ENCODE peak calls at places on chromosome 14, in five cellular contexts. M is WERI-Rb-1, F is aorta, S is SK-N-SH, D is astrocyte of the cerebellum. L is an unnamed sample.

GRCh38 chr14:26255213-26255612 is 342.6 kb downstream of the NOVA1 start:
- DNase-seq in D (no peak), S (no peak), F (no peak), M (no peak), L (peak; percentile 34)

GRCh38 chr14:58966991-58967390 is 221.5 kb upstream of the DAAM1 start:
- DNase-seq in S (no peak), F (no peak), M (no peak), D (no peak), L (no peak)

GRCh38 chr14:52902971-52903385 is 47.9 kb downstream of the FERMT2 start:
- DNase-seq in D (no peak), M (no peak), F (no peak), S (no peak), L (peak; percentile 61)

GRCh38 chr14:72416892-72417291 is 477.0 kb downstream of the DPF3 start:
- DNase-seq in M (peak; percentile 39), D (no peak), F (no peak), S (peak; percentile 30), L (no peak)

GRCh38 chr14:99996951-99997571 is 68.2 kb upstream of the EVL start:
- DNase-seq in F (no peak), M (no peak), D (no peak), S (no peak), L (no peak)

GRCh38 chr14:61555056-61555838 is 140.1 kb upstream of the HIF1A start:
- DNase-seq in S (no peak), D (no peak), M (no peak), F (no peak), L (peak; percentile 62)

GRCh38 chr14:96263347-96264199 is 7.6 kb downstream of the BDKRB1 start:
- DNase-seq in F (no peak), S (no peak), D (no peak), M (peak; percentile 25), L (no peak)

GRCh38 chr14:20494935-20495766 is 10.2 kb upstream of the RNASE10 start:
- DNase-seq in S (no peak), M (no peak), D (no peak), F (no peak), L (no peak)

GRCh38 chr14:98878278-98878677 is 393.7 kb downstream of the BCL11B start:
- DNase-seq in D (no peak), S (no peak), F (no peak), M (no peak), L (no peak)

GRCh38 chr14:42421377-42422078 is 814.9 kb downstream of the LRFN5 start:
- DNase-seq in D (no peak), S (no peak), F (no peak), M (no peak), L (no peak)

GRCh38 chr14:64708148-64709004 is 4.2 kb downstream of the PLEKHG3 start:
- DNase-seq in F (peak; percentile 80), M (no peak), S (no peak), D (no peak), L (peak; percentile 29)

GRCh38 chr14:91149462-91149861 is 35.6 kb downstream of the DGLUCY start:
- DNase-seq in M (no peak), F (peak; percentile 52), D (peak; percentile 100), S (no peak), L (no peak)

GRCh38 chr14:32203928-32204357 is 874 bp upstream of the RNU6-8 start:
- DNase-seq in S (peak; percentile 30), F (no peak), M (no peak), D (no peak), L (no peak)

GRCh38 chr14:96413526-96413925 is 21.6 kb downstream of the AK7 start:
- DNase-seq in D (no peak), F (no peak), M (no peak), S (no peak), L (no peak)

GRCh38 chr14:95463173-95463901 is 53.1 kb downstream of the SYNE3 start:
- DNase-seq in M (no peak), F (no peak), S (no peak), D (no peak), L (no peak)

GRCh38 chr14:71138236-71139057 is 231.2 kb downstream of the PCNX1 start:
- DNase-seq in F (no peak), S (no peak), M (no peak), D (no peak), L (no peak)

GRCh38 chr14:77790566-77791224 is 9.2 kb upstream of the ADCK1 start:
- DNase-seq in D (no peak), S (no peak), M (peak; percentile 23), F (no peak), L (no peak)

GRCh38 chr14:65296876-65297275 is 115.7 kb upstream of the FUT8 start:
- DNase-seq in F (no peak), M (no peak), D (no peak), S (no peak), L (no peak)

GRCh38 chr14:64696355-64696844 is 7.8 kb upstream of the PLEKHG3 start:
- DNase-seq in M (no peak), F (no peak), D (no peak), S (no peak), L (no peak)

GRCh38 chr14:89430271-89430620 is 13.2 kb upstream of the FOXN3 start:
- DNase-seq in M (no peak), D (no peak), F (no peak), S (no peak), L (no peak)

GRCh38 chr14:34461334-34462131 is 507 bp downstream of the SPTSSA start:
- DNase-seq in S (no peak), M (peak; percentile 53), F (peak; percentile 66), D (no peak), L (peak; percentile 60)

GRCh38 chr14:55746533-55746932 is 166.5 kb downstream of the KTN1 start:
- DNase-seq in D (no peak), M (no peak), F (no peak), S (no peak), L (peak; percentile 37)

GRCh38 chr14:54981698-54982097 is 45.2 kb downstream of the WDHD1 start:
- DNase-seq in S (peak; percentile 9), M (no peak), F (no peak), D (peak; percentile 3), L (no peak)

GRCh38 chr14:66381765-66382164 is 104.4 kb upstream of the CCDC196 start:
- DNase-seq in M (no peak), F (no peak), D (no peak), S (no peak), L (no peak)

GRCh38 chr14:28161040-28161439 is 605.5 kb upstream of the FOXG1 start:
- DNase-seq in F (no peak), D (no peak), M (no peak), S (no peak), L (no peak)

GRCh38 chr14:74380172-74380571 is 31.9 kb downstream of the VRTN start:
- DNase-seq in D (no peak), S (no peak), F (no peak), M (no peak), L (no peak)

GRCh38 chr14:66624319-66624937 is 116.5 kb downstream of the GPHN start:
- DNase-seq in D (peak; percentile 36), M (peak; percentile 72), S (peak; percentile 60), F (peak; percentile 55), L (peak; percentile 59)

GRCh38 chr14:30214456-30215090 is 286.9 kb upstream of the PRKD1 start:
- DNase-seq in D (peak; percentile 76), F (no peak), S (peak; percentile 3), M (no peak), L (peak; percentile 89)

GRCh38 chr14:94295360-94296180 is 2.5 kb upstream of the SERPINA10 start:
- DNase-seq in M (no peak), S (no peak), D (no peak), F (no peak), L (no peak)

GRCh38 chr14:24312736-24313507 is 1.6 kb downstream of the LTB4R start:
- DNase-seq in D (no peak), S (no peak), M (no peak), F (peak; percentile 79), L (no peak)

GRCh38 chr14:32472512-32473472 is 143.7 kb downstream of the AKAP6 start:
- DNase-seq in D (peak; percentile 47), M (no peak), S (no peak), F (no peak), L (peak; percentile 77)

GRCh38 chr14:23468704-23469126 is 788 bp upstream of the NGDN start:
- DNase-seq in F (no peak), D (no peak), S (no peak), M (no peak), L (no peak)

GRCh38 chr14:88553886-88554457 is 835 bp downstream of the PTPN21 start:
- DNase-seq in F (no peak), D (no peak), S (no peak), M (no peak), L (peak; percentile 32)

GRCh38 chr14:68788275-68789001 is 4.4 kb downstream of the ZFP36L1 start:
- DNase-seq in S (no peak), D (no peak), F (no peak), M (no peak), L (no peak)
- H3K4me3 ChIP-seq in S (peak overlapping the region; percentile 52), D (peak overlapping the region; percentile 99), F (no peak overlapping the region), M (no peak overlapping the region), L (peak overlapping the region; percentile 77)

DNA sequence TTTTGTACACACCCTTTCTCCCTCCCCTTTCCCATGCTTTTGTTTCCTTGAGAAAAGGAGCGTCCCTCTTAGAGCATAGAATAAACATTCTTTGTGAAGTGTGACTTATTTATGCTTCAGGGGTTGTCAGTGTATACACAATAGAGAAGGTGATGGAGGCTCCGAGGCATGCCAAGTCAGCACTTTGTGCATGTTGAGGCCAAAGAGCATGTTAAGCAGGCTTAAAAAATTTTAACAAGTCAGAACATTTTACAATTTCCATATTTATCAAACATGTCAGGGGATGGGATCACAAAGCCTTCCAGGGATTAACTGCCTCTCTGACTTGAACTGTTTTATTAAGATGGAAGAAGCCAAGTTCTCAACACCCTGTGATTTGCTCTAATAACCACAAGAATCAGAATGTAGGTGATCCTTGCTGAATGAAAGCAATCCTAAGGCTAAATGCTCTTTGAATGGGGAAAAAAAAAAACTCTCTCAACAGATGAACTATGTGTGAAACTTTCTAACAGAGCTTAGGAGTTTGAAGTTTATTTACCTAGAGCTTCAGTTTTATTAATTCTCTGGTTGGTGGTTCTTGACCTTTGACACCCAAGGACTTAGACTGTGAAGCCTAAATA is 223.1 kb downstream of the RAD51B start:
- DNase-seq in S (no peak), M (no peak), F (no peak), D (peak; percentile 3), L (no peak)
- H3K4me3 ChIP-seq in S (no peak overlapping the region), M (no peak overlapping the region), F (no peak overlapping the region), D (no peak overlapping the region), L (no peak overlapping the region)

DNA sequence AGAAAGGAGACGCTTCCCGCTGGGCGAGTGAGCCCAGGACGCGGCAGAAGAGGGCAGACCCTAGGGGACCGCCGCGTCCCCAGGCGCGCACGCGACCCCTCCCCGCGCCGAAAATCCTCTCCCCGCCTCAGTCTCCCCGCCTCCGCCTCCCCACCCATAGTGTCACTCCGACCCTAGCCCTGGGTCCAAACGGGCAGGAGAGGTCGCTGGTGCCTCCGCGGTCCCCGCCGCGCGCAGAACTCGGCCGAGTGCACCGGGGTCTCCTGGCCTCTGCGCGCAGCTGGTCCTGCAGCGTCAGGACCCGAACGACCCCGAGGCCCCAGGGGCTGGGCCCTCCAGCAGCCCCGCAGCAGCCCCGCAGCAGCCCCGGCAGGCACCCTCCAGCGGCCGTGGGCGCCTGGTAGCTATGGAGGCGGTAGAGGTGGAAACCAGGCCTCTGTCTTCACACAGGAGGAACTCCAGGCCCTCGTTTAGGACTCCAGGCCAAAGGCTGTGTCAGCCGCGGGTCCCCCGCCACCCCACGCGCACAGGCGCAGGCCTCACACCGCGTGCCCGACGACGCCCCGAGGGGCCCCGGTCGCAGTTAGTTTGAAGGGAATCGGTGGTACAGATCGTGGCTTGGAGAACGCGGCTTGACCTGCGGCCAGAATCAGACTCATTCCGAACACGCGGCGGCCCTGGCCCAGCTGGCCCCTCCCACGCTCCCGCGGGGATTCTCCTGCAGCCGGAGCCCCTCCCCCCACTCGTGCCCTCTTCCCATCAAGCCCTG is 60.0 kb upstream of the EIF5 start:
- DNase-seq in S (peak; percentile 47), F (no peak), D (no peak), M (no peak), L (no peak)
- H3K4me3 ChIP-seq in S (no peak overlapping the region), F (no peak overlapping the region), D (peak overlapping the region; percentile 32), M (no peak overlapping the region), L (no peak overlapping the region)

GRCh38 chr14:92557544-92557912 is 43.9 kb downstream of the RIN3 start:
- DNase-seq in M (no peak), D (no peak), F (no peak), S (no peak), L (no peak)
- H3K4me3 ChIP-seq in M (no peak overlapping the region), D (no peak overlapping the region), F (no peak overlapping the region), S (no peak overlapping the region), L (no peak overlapping the region)